ENCODE peak calls at places on chromosomes 1 and 21, in nine cellular contexts. P is GM10248; R is activated CD4-positive, alpha-beta T cell treated with anti-CD3 and anti-CD28 coated beads, Interleukin-2, amount 50 U/mL, for 4 hours; H is stimulated activated CD4-positive, alpha-beta T cell treated with anti-CD3 and anti-CD28 coated beads, TNF-alpha, amount 100 ng/mL, for 4 hours; E is fibroblast of mammary gland; C is NCI-H69; U is hippocampal formation; Y is mucosa of descending colon; V is MCF 10A. W is an unnamed sample.

GRCh38 chr1:30920827-30921226 is 12.3 kb upstream of the SDC3 start:
- DNase-seq in U (no peak), H (no peak), C (peak), P (no peak), R (no peak), Y (no peak), E (peak), V (no peak), W (no peak)

GRCh38 chr1:36769886-36770830 is 264.2 kb downstream of the GRIK3 start:
- DNase-seq in H (no peak), C (peak), Y (no peak), P (no peak), E (no peak), U (no peak), V (no peak), R (no peak), W (no peak)

GRCh38 chr1:232318143-232318542 is 311.8 kb downstream of the SIPA1L2 start:
- DNase-seq in P (no peak), E (no peak), Y (no peak), R (no peak), V (no peak), C (no peak), H (no peak), U (no peak), W (no peak)

GRCh38 chr1:91792393-91793032 is 93.4 kb downstream of the TGFBR3 start:
- DNase-seq in Y (no peak), H (no peak), P (no peak), C (peak), R (no peak), V (no peak), U (no peak), E (no peak), W (no peak)

GRCh38 chr1:245475116-245475515 is 320.3 kb downstream of the KIF26B start:
- DNase-seq in Y (no peak), H (no peak), V (peak), R (no peak), E (peak), U (no peak), P (no peak), C (no peak), W (no peak)

GRCh38 chr1:20992327-20993056 is 184.2 kb downstream of the EIF4G3 start:
- DNase-seq in R (no peak), P (peak), E (peak), C (no peak), V (peak), H (no peak), Y (no peak), U (no peak), W (no peak)

GRCh38 chr1:159881930-159882839 is 17.8 kb downstream of the CFAP45 start:
- DNase-seq in E (peak), H (no peak), V (peak), R (no peak), C (peak), Y (peak), U (no peak), P (no peak), W (peak)

GRCh38 chr1:33306061-33306460 is 14.8 kb downstream of the A3GALT2 start:
- DNase-seq in Y (no peak), P (no peak), C (no peak), R (no peak), H (no peak), U (no peak), V (no peak), E (no peak), W (no peak)

GRCh38 chr21:26377111-26377694 is 195.9 kb downstream of the CYYR1 start:
- DNase-seq in U (no peak), C (no peak), R (no peak), P (no peak), Y (no peak), E (no peak), H (no peak), V (no peak), W (no peak)

GRCh38 chr1:111195002-111195684 is 5.3 kb downstream of the DENND2D start:
- DNase-seq in C (no peak), U (no peak), V (no peak), R (no peak), H (no peak), P (no peak), E (no peak), Y (no peak), W (no peak)

GRCh38 chr21:42153046-42153685 is 65.8 kb upstream of the ABCG1 start:
- DNase-seq in C (no peak), P (no peak), E (no peak), Y (no peak), R (no peak), V (no peak), H (no peak), U (no peak), W (no peak)

GRCh38 chr21:25955646-25956045 is 214.9 kb downstream of the APP start:
- DNase-seq in Y (no peak), E (no peak), V (no peak), C (no peak), P (no peak), H (no peak), U (no peak), R (no peak), W (no peak)

GRCh38 chr1:89823679-89824292 is 3.0 kb downstream of the LRRC8D start:
- DNase-seq in R (no peak), H (no peak), C (no peak), P (no peak), E (no peak), U (no peak), Y (no peak), V (no peak), W (no peak)

GRCh38 chr21:46416551-46416950 is 42.1 kb upstream of the DIP2A start:
- DNase-seq in R (no peak), C (no peak), U (no peak), P (no peak), E (no peak), H (no peak), V (no peak), Y (peak), W (peak)

GRCh38 chr1:67880056-67880601 is 46.9 kb upstream of the GNG12 start:
- DNase-seq in H (no peak), U (no peak), V (peak), C (peak), R (no peak), P (no peak), E (peak), Y (no peak), W (peak)

GRCh38 chr1:209659909-209660308 is 7.7 kb upstream of the LAMB3 start:
- DNase-seq in E (no peak), V (peak), R (no peak), P (peak), H (no peak), U (no peak), C (no peak), Y (no peak), W (no peak)

GRCh38 chr1:67766117-67766978 is 66.9 kb downstream of the GNG12 start:
- DNase-seq in E (peak), C (peak), H (no peak), R (no peak), P (peak), U (peak), V (peak), Y (no peak), W (peak)

GRCh38 chr1:208834346-208835081 is 590.3 kb upstream of the PLXNA2 start:
- DNase-seq in R (no peak), Y (no peak), V (no peak), P (no peak), C (peak), E (no peak), H (no peak), U (no peak), W (peak)

GRCh38 chr1:231603598-231604275 is 22.9 kb upstream of the DISC1 start:
- DNase-seq in Y (no peak), C (peak), H (no peak), R (peak), E (peak), V (peak), U (peak), P (peak), W (peak)

GRCh38 chr1:234069760-234070159 is 165.3 kb downstream of the SLC35F3 start:
- DNase-seq in U (no peak), V (peak), P (no peak), C (peak), H (no peak), E (no peak), R (no peak), Y (no peak), W (no peak)

GRCh38 chr1:55632906-55633305 is 417.7 kb upstream of the USP24 start:
- DNase-seq in U (no peak), Y (no peak), H (no peak), P (no peak), C (no peak), V (peak), R (no peak), E (no peak), W (no peak)

GRCh38 chr1:182238421-182238820 is 153.2 kb downstream of the GLUL start:
- DNase-seq in H (no peak), R (no peak), C (no peak), E (no peak), Y (no peak), U (no peak), V (no peak), P (no peak), W (no peak)

GRCh38 chr1:16462773-16463330 is 22.3 kb downstream of the NECAP2 start:
- DNase-seq in H (no peak), C (no peak), U (no peak), Y (no peak), V (no peak), R (no peak), E (no peak), P (no peak), W (no peak)

GRCh38 chr1:85319488-85319887 is 43.1 kb upstream of the BCL10 start:
- DNase-seq in H (no peak), R (no peak), C (no peak), U (no peak), P (no peak), V (no peak), E (peak), Y (no peak), W (no peak)

GRCh38 chr1:212699839-212700596 is at the start of gene BATF3:
- DNase-seq in Y (peak), U (no peak), C (peak), V (no peak), E (no peak), R (peak), P (peak), H (peak), W (peak)

GRCh38 chr1:247118946-247119446 is 14.8 kb upstream of the ZNF669 start:
- DNase-seq in C (peak), U (no peak), Y (no peak), E (peak), P (peak), H (no peak), V (peak), R (no peak), W (no peak)

GRCh38 chr1:212242288-212242984 is 42.8 kb upstream of the PPP2R5A start:
- DNase-seq in H (no peak), C (peak), P (no peak), V (no peak), Y (no peak), E (no peak), U (no peak), R (no peak), W (no peak)

GRCh38 chr1:29644812-29645211 is 408.5 kb downstream of the PTPRU start:
- DNase-seq in R (no peak), Y (no peak), C (no peak), P (no peak), V (no peak), H (no peak), U (no peak), E (no peak), W (no peak)

GRCh38 chr1:33257759-33258712 is 1.7 kb downstream of the ZNF362 start:
- DNase-seq in V (no peak), E (no peak), H (no peak), U (no peak), Y (no peak), P (no peak), R (no peak), C (no peak), W (no peak)